ENCODE peak calls at places on chromosomes 7 and 10, in four cellular contexts. One of them, this sample, is unnamed.
A peak's percentile ranks its signal among the peaks of the same experiment; 100 is the strongest.

GRCh38 chr7:33774762-33775523 is 130.4 kb upstream of the BMPER start:
- DNase-seq in GM12878: no peak
- DNase-seq in H1: no peak
- DNase-seq in HepG2: no peak
- DNase-seq in this sample: no peak

GRCh38 chr10:61284222-61284890 is 168.8 kb downstream of the TMEM26 start:
- DNase-seq in GM12878: no peak
- DNase-seq in H1: no peak
- DNase-seq in HepG2: peak; percentile 53
- DNase-seq in this sample: peak; percentile 45

GRCh38 chr7:117698018-117698417 is 175.2 kb downstream of the CTTNBP2 start:
- DNase-seq in GM12878: no peak
- DNase-seq in H1: no peak
- DNase-seq in HepG2: no peak
- DNase-seq in this sample: no peak

GRCh38 chr7:44573464-44574285 is at the start of gene DDX56:
- DNase-seq in GM12878: peak; percentile 84
- DNase-seq in H1: peak; percentile 89
- DNase-seq in HepG2: peak; percentile 96
- DNase-seq in this sample: peak; percentile 98

GRCh38 chr10:71553371-71553900 is 156.7 kb downstream of the CDH23 start:
- DNase-seq in GM12878: no peak
- DNase-seq in H1: no peak
- DNase-seq in HepG2: no peak
- DNase-seq in this sample: no peak

GRCh38 chr10:71075066-71075758 is 137.2 kb upstream of the UNC5B start:
- DNase-seq in GM12878: no peak
- DNase-seq in H1: no peak
- DNase-seq in HepG2: no peak
- DNase-seq in this sample: no peak

GRCh38 chr10:110872145-110872983 is 636 bp downstream of the PDCD4 start:
- DNase-seq in GM12878: no peak
- DNase-seq in H1: peak; percentile 61
- DNase-seq in HepG2: peak; percentile 69
- DNase-seq in this sample: peak; percentile 82

GRCh38 chr7:30969604-30969970 is 5.8 kb downstream of the GHRHR start:
- DNase-seq in GM12878: no peak
- DNase-seq in H1: no peak
- DNase-seq in HepG2: no peak
- DNase-seq in this sample: no peak

GRCh38 chr7:97011536-97012292 is 6.4 kb downstream of the DLX6 start:
- DNase-seq in GM12878: no peak
- DNase-seq in H1: no peak
- DNase-seq in HepG2: no peak
- DNase-seq in this sample: no peak

GRCh38 chr7:141593134-141593533 is 41.9 kb downstream of the AGK start:
- DNase-seq in GM12878: no peak
- DNase-seq in H1: no peak
- DNase-seq in HepG2: no peak
- DNase-seq in this sample: peak; percentile 56

GRCh38 chr10:62961951-62962523 is 145.9 kb upstream of the EGR2 start:
- DNase-seq in GM12878: no peak
- DNase-seq in H1: no peak
- DNase-seq in HepG2: no peak
- DNase-seq in this sample: no peak

GRCh38 chr7:148893071-148893470 is 9.0 kb upstream of the EZH2 start:
- DNase-seq in GM12878: no peak
- DNase-seq in H1: no peak
- DNase-seq in HepG2: no peak
- DNase-seq in this sample: no peak

GRCh38 chr10:5518143-5518542 is 6.6 kb upstream of the CALML3 start:
- DNase-seq in GM12878: no peak
- DNase-seq in H1: no peak
- DNase-seq in HepG2: peak; percentile 84
- DNase-seq in this sample: no peak

GRCh38 chr7:101243786-101244384 is 996 bp downstream of the FIS1 start:
- DNase-seq in GM12878: no peak
- DNase-seq in H1: peak; percentile 33
- DNase-seq in HepG2: no peak
- DNase-seq in this sample: peak; percentile 85

GRCh38 chr7:66930341-66930740 is 9.3 kb downstream of the TMEM248 start:
- DNase-seq in GM12878: no peak
- DNase-seq in H1: peak; percentile 34
- DNase-seq in HepG2: no peak
- DNase-seq in this sample: peak; percentile 80

GRCh38 chr10:13158401-13158800 is 3.0 kb upstream of the MCM10 start:
- DNase-seq in GM12878: no peak
- DNase-seq in H1: no peak
- DNase-seq in HepG2: no peak
- DNase-seq in this sample: no peak

GRCh38 chr10:15084502-15084922 is 4.1 kb downstream of the ACBD7 start:
- DNase-seq in GM12878: no peak
- DNase-seq in H1: peak; percentile 54
- DNase-seq in HepG2: peak; percentile 98
- DNase-seq in this sample: no peak

GRCh38 chr7:94301024-94301588 is 93.6 kb upstream of the COL1A2 start:
- DNase-seq in GM12878: no peak
- DNase-seq in H1: peak; percentile 67
- DNase-seq in HepG2: peak; percentile 79
- DNase-seq in this sample: peak; percentile 64

GRCh38 chr7:147188485-147188884 is 1071.9 kb downstream of the CNTNAP2 start:
- DNase-seq in GM12878: no peak
- DNase-seq in H1: no peak
- DNase-seq in HepG2: no peak
- DNase-seq in this sample: no peak

GRCh38 chr10:75512534-75512933 is 81.1 kb downstream of the LRMDA start:
- DNase-seq in GM12878: no peak
- DNase-seq in H1: no peak
- DNase-seq in HepG2: no peak
- DNase-seq in this sample: no peak

GRCh38 chr7:77570330-77571011 is 33.4 kb downstream of the PTPN12 start:
- DNase-seq in GM12878: no peak
- DNase-seq in H1: no peak
- DNase-seq in HepG2: peak; percentile 41
- DNase-seq in this sample: no peak

GRCh38 chr7:139871820-139872219 is 42.8 kb downstream of the TBXAS1 start:
- DNase-seq in GM12878: no peak
- DNase-seq in H1: no peak
- DNase-seq in HepG2: no peak
- DNase-seq in this sample: no peak

GRCh38 chr10:77756319-77757232 is 119.0 kb upstream of the KCNMA1 start:
- DNase-seq in GM12878: no peak
- DNase-seq in H1: peak; percentile 56
- DNase-seq in HepG2: peak; percentile 59
- DNase-seq in this sample: peak; percentile 73
- TF ChIP-seq KDM1A in GM12878: no peak
- TF ChIP-seq KDM1A in H1: no peak
- TF ChIP-seq KDM1A in HepG2: no peak
- TF ChIP-seq KDM1A in this sample: no peak

GRCh38 chr7:151410405-151411390 is 860 bp upstream of the WDR86 start:
- DNase-seq in GM12878: no peak
- DNase-seq in H1: no peak
- DNase-seq in HepG2: no peak
- DNase-seq in this sample: no peak
- TF ChIP-seq EZH2 in GM12878: no peak
- TF ChIP-seq EZH2 in H1: no peak
- TF ChIP-seq EZH2 in HepG2: no peak
- TF ChIP-seq EZH2 in this sample: no peak

DNA sequence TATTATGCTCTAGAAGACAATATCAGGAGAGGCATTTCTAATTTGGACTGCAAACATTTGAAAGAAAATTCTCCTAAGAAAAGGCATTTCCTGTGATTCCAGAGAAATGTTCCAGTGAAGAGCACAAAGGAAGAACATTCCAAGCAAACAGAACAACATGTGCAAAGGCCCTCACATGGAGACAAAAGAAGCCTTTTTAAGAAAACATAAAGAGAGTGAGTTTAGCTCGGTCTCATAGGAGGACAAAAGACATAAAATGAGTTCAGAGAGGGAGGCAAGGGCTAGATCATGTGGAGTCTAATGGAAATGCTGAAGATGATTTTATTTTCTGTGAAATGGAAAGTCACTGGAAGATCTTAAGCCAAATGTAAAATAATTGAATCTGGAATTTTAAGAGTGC is 269.8 kb upstream of the HGF start:
- DNase-seq in GM12878: no peak
- DNase-seq in H1: no peak
- DNase-seq in HepG2: no peak
- DNase-seq in this sample: no peak
- TF ChIP-seq KDM1A in GM12878: no peak
- TF ChIP-seq KDM1A in H1: no peak
- TF ChIP-seq KDM1A in HepG2: no peak
- TF ChIP-seq KDM1A in this sample: no peak

GRCh38 chr10:133337079-133337725 is 506 bp upstream of the CALY start:
- DNase-seq in GM12878: no peak
- DNase-seq in H1: no peak
- DNase-seq in HepG2: no peak
- DNase-seq in this sample: no peak
- TF ChIP-seq EZH2 in GM12878: no peak
- TF ChIP-seq EZH2 in H1: no peak
- TF ChIP-seq EZH2 in HepG2: no peak
- TF ChIP-seq EZH2 in this sample: no peak